ENCODE peak calls at places on chromosomes 13 and 19, in seven cellular contexts. J, I, N, V, R, G and P are unnamed samples. For H3K4me1, the result is how much of the 10 kb centered on the place peaks cover.

GRCh38 chr13:94054159-94054558 is 425.3 kb downstream of the DCT start:
- DNase-seq in J (no peak), I (peak), N (no peak), V (no peak), R (no peak), G (no peak), P (no peak)

GRCh38 chr19:10227215-10227971 is 3.7 kb downstream of the S1PR2 start:
- DNase-seq in J (no peak), I (no peak), N (no peak), V (peak), R (peak), G (peak), P (peak)

GRCh38 chr19:15180451-15181390 is 20.1 kb downstream of the NOTCH3 start:
- DNase-seq in J (no peak), I (peak), N (no peak), V (no peak), R (no peak), G (peak), P (peak)

GRCh38 chr13:85497652-85498051 is 301.6 kb downstream of the SLITRK6 start:
- DNase-seq in J (peak), I (no peak), N (no peak), V (no peak), R (no peak), G (no peak), P (no peak)

GRCh38 chr19:10110076-10110971 is 1.2 kb upstream of the P2RY11 start:
- DNase-seq in J (no peak), I (no peak), N (no peak), V (no peak), R (no peak), G (peak), P (no peak)

GRCh38 chr19:3034845-3035541 is 5.9 kb upstream of the TLE2 start:
- DNase-seq in J (peak), I (peak), N (peak), V (peak), R (peak), G (no peak), P (no peak)

GRCh38 chr13:99176309-99177276 is 24.1 kb upstream of the UBAC2 start:
- DNase-seq in J (peak), I (peak), N (peak), V (peak), R (peak), G (peak), P (peak)

GRCh38 chr13:50838701-50839100 is 4.8 kb downstream of the DLEU7 start:
- DNase-seq in J (no peak), I (no peak), N (no peak), V (no peak), R (no peak), G (no peak), P (no peak)

GRCh38 chr19:33216198-33216830 is 9.3 kb downstream of the SLC7A10 start:
- DNase-seq in J (no peak), I (no peak), N (no peak), V (no peak), R (no peak), G (no peak), P (no peak)

GRCh38 chr13:49627831-49628652 is at the start of gene ARL11:
- DNase-seq in J (no peak), I (no peak), N (peak), V (peak), R (peak), G (peak), P (peak)

GRCh38 chr19:51002542-51003311 is 1.3 kb upstream of the KLK8 start:
- DNase-seq in J (no peak), I (peak), N (peak), V (peak), R (no peak), G (no peak), P (no peak)

GRCh38 chr13:110869805-110870706 is 44.8 kb downstream of the ANKRD10 start:
- DNase-seq in J (peak), I (peak), N (no peak), V (peak), R (peak), G (peak), P (peak)

GRCh38 chr13:29674532-29674931 is 79.0 kb upstream of the SLC7A1 start:
- DNase-seq in J (peak), I (no peak), N (no peak), V (no peak), R (no peak), G (no peak), P (no peak)

GRCh38 chr13:40812724-40813445 is 23.5 kb downstream of the SLC25A15 start:
- DNase-seq in J (peak), I (no peak), N (no peak), V (no peak), R (no peak), G (no peak), P (no peak)

GRCh38 chr13:103263448-103263847 is 197.2 kb upstream of the SLC10A2 start:
- DNase-seq in J (no peak), I (no peak), N (no peak), V (no peak), R (no peak), G (no peak), P (no peak)

GRCh38 chr19:54149021-54149812 is 10.3 kb downstream of the LENG1 start:
- DNase-seq in J (no peak), I (no peak), N (no peak), V (no peak), R (no peak), G (no peak), P (no peak)

GRCh38 chr19:46786236-46787039 is 2.0 kb downstream of the SLC1A5 start:
- DNase-seq in J (peak), I (peak), N (peak), V (peak), R (peak), G (peak), P (peak)

GRCh38 chr13:94858856-94859811 is 146.8 kb upstream of the SOX21 start:
- DNase-seq in J (peak), I (no peak), N (no peak), V (peak), R (peak), G (peak), P (peak)

GRCh38 chr13:50589139-50589538 is 254.4 kb downstream of the DLEU7 start:
- DNase-seq in J (peak), I (no peak), N (no peak), V (no peak), R (no peak), G (no peak), P (no peak)

GRCh38 chr13:105937451-105937850 is 598.0 kb downstream of the EFNB2 start:
- DNase-seq in J (peak), I (no peak), N (no peak), V (no peak), R (no peak), G (no peak), P (no peak)

GRCh38 chr19:4847190-4847973 is 15.9 kb upstream of the TICAM1 start:
- DNase-seq in J (no peak), I (no peak), N (no peak), V (no peak), R (no peak), G (no peak), P (no peak)

GRCh38 chr19:39837978-39838377 is 4.0 kb upstream of the DYRK1B start:
- DNase-seq in J (no peak), I (no peak), N (no peak), V (no peak), R (no peak), G (no peak), P (no peak)

GRCh38 chr19:46303702-46304397 is 7.0 kb downstream of the HIF3A start:
- DNase-seq in J (no peak), I (peak), N (no peak), V (peak), R (peak), G (peak), P (peak)

GRCh38 chr13:102999498-102999897 is 66.7 kb downstream of the SLC10A2 start:
- DNase-seq in J (no peak), I (no peak), N (no peak), V (no peak), R (no peak), G (no peak), P (no peak)

GRCh38 chr19:31338069-31338767 is 11.0 kb downstream of the TSHZ3 start:
- DNase-seq in J (peak), I (peak), N (no peak), V (no peak), R (peak), G (peak), P (peak)

GRCh38 chr19:376111-376470 is 31.5 kb upstream of the MIER2 start:
- DNase-seq in J (no peak), I (no peak), N (no peak), V (no peak), R (no peak), G (no peak), P (no peak)

GRCh38 chr13:27991881-27992280 is 3.4 kb upstream of the URAD start:
- DNase-seq in J (no peak), I (no peak), N (no peak), V (no peak), R (no peak), G (no peak), P (no peak)

GRCh38 chr19:2315818-2316353 is 7.9 kb upstream of the LINGO3 start:
- DNase-seq in J (peak), I (peak), N (no peak), V (no peak), R (peak), G (peak), P (peak)

GRCh38 chr13:30037766-30038165 is 187.3 kb upstream of the UBL3 start:
- DNase-seq in J (peak), I (no peak), N (no peak), V (no peak), R (no peak), G (no peak), P (no peak)

GRCh38 chr19:39590265-39590664 is 12.1 kb upstream of the LGALS13 start:
- DNase-seq in J (peak), I (peak), N (no peak), V (no peak), R (no peak), G (no peak), P (no peak)

GRCh38 chr13:40613954-40614353 is 52.5 kb downstream of the FOXO1 start:
- DNase-seq in J (no peak), I (no peak), N (no peak), V (no peak), R (no peak), G (no peak), P (no peak)

GRCh38 chr13:97448503-97449251 is 14.7 kb downstream of the RAP2A start:
- DNase-seq in J (no peak), I (no peak), N (no peak), V (no peak), R (no peak), G (no peak), P (no peak)

GRCh38 chr13:98454389-98454881 is 122.5 kb downstream of the STK24 start:
- DNase-seq in J (peak), I (peak), N (no peak), V (no peak), R (peak), G (no peak), P (no peak)

GRCh38 chr19:29491491-29491890 is 34.3 kb upstream of the VSTM2B start:
- DNase-seq in J (no peak), I (no peak), N (no peak), V (no peak), R (peak), G (no peak), P (no peak)

GRCh38 chr19:38736036-38736412 is 8.2 kb downstream of the CAPN12 start:
- DNase-seq in J (no peak), I (peak), N (peak), V (peak), R (peak), G (peak), P (peak)

GRCh38 chr13:39457274-39457673 is 145.7 kb downstream of the LHFPL6 start:
- DNase-seq in J (no peak), I (no peak), N (no peak), V (no peak), R (no peak), G (no peak), P (no peak)

GRCh38 chr19:42277821-42278809 is 9.1 kb downstream of the CIC start:
- DNase-seq in J (no peak), I (no peak), N (no peak), V (peak), R (no peak), G (peak), P (no peak)

GRCh38 chr13:36142735-36143134 is 11.6 kb upstream of the DCLK1 start:
- DNase-seq in J (no peak), I (no peak), N (no peak), V (no peak), R (no peak), G (no peak), P (no peak)

GRCh38 chr19:39709026-39709872 is 5.0 kb downstream of the LGALS14 start:
- DNase-seq in J (no peak), I (no peak), N (no peak), V (no peak), R (no peak), G (no peak), P (no peak)

GRCh38 chr19:18504886-18505610 is 16.8 kb downstream of the ELL start:
- DNase-seq in J (no peak), I (no peak), N (no peak), V (no peak), R (no peak), G (no peak), P (no peak)
- H3K4me1 ChIP-seq in J (under half), I (half or more), N (half or more), V (under half), R (half or more), G (half or more), P (half or more)

GRCh38 chr19:6274756-6275155 is 5.0 kb downstream of the MLLT1 start:
- DNase-seq in J (no peak), I (no peak), N (no peak), V (no peak), R (peak), G (peak), P (no peak)

GRCh38 chr19:6272913-6273600 is 6.7 kb downstream of the MLLT1 start:
- DNase-seq in J (no peak), I (no peak), N (no peak), V (no peak), R (no peak), G (no peak), P (no peak)

GRCh38 chr19:6275170-6275744 is 4.5 kb downstream of the MLLT1 start:
- DNase-seq in J (no peak), I (no peak), N (no peak), V (no peak), R (no peak), G (no peak), P (no peak)

GRCh38 chr19:6272411-6272791 is 7.4 kb downstream of the MLLT1 start:
- DNase-seq in J (no peak), I (peak), N (no peak), V (no peak), R (no peak), G (no peak), P (no peak)

GRCh38 chr19:6273701-6274601 is 5.8 kb downstream of the MLLT1 start:
- DNase-seq in J (peak), I (no peak), N (no peak), V (peak), R (peak), G (peak), P (peak)
- H3K4me3 ChIP-seq in J (peak), I (no peak), N (no peak), V (peak), R (peak), G (peak), P (peak)

DNA sequence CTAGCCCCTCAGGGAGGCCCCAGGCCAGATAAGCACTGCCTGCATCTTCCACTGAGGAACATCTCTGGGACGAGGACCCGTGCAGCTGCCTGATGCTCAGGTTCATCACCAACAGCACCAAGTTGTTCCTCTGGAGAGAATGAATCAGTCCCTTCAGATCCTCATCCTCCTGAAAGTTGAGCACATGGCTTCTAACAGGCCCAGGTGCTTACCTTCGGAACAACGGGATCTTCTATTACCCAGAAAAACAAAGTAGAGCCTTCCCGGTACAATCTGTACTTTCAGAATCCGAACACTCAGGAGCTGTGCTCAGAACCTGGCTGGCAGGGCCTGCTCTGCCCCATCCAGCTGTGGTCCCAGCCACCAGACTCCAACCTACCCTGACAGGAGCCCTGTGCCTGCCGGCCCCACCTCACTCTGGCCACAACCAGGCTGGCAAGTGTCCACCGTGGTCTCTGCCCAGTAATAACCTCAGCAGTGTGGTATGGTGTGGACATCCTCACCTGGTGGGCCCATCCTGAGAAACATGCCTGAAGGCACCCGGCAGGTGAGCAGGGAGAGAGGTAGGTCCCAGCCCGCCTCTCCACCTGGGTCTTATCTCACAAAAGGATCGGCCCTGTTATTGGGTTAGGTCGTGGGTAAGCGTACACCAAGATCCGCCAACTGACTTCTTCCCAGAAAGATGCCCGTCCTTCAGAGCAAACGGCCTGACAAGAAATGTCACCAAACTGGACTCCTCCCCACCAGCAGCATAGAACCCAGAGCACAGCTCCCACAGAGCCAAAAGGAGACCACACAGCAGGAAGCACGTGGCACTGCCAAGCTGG is 34.1 kb downstream of the ELL start:
- DNase-seq in J (no peak), I (no peak), N (no peak), V (peak), R (no peak), G (no peak), P (no peak)
- H3K4me1 ChIP-seq in J (under half), I (under half), N (under half), V (under half), R (under half), G (half or more), P (half or more)

GRCh38 chr19:58497634-58498170 is 14.1 kb downstream of the SLC27A5 start:
- DNase-seq in J (no peak), I (no peak), N (no peak), V (no peak), R (no peak), G (no peak), P (no peak)
- H3K4me3 ChIP-seq in J (no peak), I (no peak), N (no peak), V (no peak), R (no peak), G (no peak), P (no peak)

GRCh38 chr19:6983448-6983847 is 37.8 kb downstream of the MBD3L2B start:
- DNase-seq in J (no peak), I (no peak), N (no peak), V (no peak), R (no peak), G (no peak), P (no peak)
- H3K4me1 ChIP-seq in J (under half), I (under half), N (under half), V (under half), R (under half), G (under half), P (under half)

GRCh38 chr19:18300930-18301717 is 19.7 kb upstream of the JUND start:
- DNase-seq in J (peak), I (peak), N (no peak), V (no peak), R (peak), G (peak), P (peak)
- H3K4me3 ChIP-seq in J (no peak), I (no peak), N (no peak), V (no peak), R (no peak), G (no peak), P (no peak)

GRCh38 chr19:45161715-45162463 is 1.1 kb upstream of the NKPD1 start:
- DNase-seq in J (peak), I (peak), N (no peak), V (no peak), R (no peak), G (peak), P (no peak)
- H3K4me1 ChIP-seq in J (under half), I (under half), N (under half), V (under half), R (under half), G (under half), P (under half)

DNA sequence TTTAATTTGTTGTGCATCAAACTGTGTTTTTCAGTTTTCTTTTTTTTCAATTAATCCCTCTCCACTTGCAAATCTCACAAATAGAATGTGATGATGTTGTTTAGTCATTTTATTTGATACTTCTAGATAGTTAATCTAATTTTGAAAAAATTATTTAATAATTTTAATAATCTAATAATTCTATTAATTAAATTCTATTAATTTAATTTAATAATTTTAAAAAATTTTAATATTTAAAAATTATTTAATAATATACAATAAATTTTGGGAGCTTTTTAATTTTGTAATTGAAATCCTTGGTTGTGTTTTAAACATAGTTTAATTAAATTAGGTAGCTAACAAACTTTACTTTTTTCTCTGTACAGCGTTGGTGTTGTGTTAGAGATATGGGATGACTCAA is 393.8 kb downstream of the OLFM4 start:
- DNase-seq in J (no peak), I (no peak), N (no peak), V (no peak), R (no peak), G (no peak), P (no peak)
- H3K4me3 ChIP-seq in J (no peak), I (no peak), N (no peak), V (no peak), R (no peak), G (no peak), P (no peak)

DNA sequence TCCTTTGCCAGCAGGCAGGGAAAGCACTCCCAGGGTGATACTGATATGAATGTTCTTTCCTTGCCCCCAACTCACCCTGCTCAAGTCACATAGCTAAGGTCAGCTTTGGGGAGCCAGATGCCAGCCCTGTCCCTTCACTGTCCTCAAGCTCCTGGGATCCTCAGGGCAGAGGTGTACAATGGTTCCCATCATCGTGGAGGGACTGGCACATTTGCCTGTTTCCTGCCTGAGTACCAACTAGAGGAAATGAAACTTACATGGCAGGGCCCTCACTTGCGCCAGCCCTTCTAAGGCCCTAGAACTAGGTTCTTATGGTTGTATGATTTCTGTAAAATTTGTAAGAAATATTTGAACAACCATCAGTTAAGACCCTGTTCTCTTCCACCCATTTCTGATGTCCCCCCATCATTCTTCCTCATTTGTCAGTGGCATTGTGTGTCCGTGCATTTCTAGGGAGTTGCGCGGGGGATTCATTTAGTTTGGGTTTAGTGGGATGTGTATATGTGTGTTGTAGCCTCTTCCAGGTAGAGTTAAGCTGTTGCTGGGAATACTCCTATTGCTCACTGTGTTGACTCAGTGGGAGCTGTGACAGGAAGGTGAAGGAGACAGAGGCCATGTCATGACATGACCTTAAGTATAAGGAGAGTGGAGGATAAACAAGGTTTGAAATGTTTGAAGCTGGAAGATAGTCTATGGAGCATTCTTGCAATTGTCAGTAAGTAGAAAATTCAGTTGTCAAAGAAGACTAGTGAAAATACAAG is 41.3 kb upstream of the RCBTB2 start:
- DNase-seq in J (no peak), I (no peak), N (no peak), V (no peak), R (no peak), G (no peak), P (no peak)
- H3K4me1 ChIP-seq in J (under half), I (under half), N (under half), V (under half), R (under half), G (under half), P (half or more)